ENCODE peak calls at places on chromosomes 5 and 9, in seven cellular contexts. D, C, Q, A, B, R and O are unnamed samples.

GRCh38 chr5:179300834-179301233 is 44.4 kb downstream of the ADAMTS2 start:
- DNase-seq in D (no peak), C (no peak), Q (no peak), A (no peak), B (no peak), R (no peak), O (no peak)

GRCh38 chr5:7317751-7318150 is 78.2 kb upstream of the ADCY2 start:
- DNase-seq in D (no peak), C (no peak), Q (no peak), A (no peak), B (no peak), R (no peak), O (no peak)

GRCh38 chr5:58156354-58156753 is 303.5 kb downstream of the PLK2 start:
- DNase-seq in D (no peak), C (no peak), Q (no peak), A (no peak), B (no peak), R (no peak), O (no peak)

GRCh38 chr9:12853021-12853420 is 78.2 kb downstream of the LURAP1L start:
- DNase-seq in D (no peak), C (no peak), Q (no peak), A (no peak), B (no peak), R (no peak), O (no peak)

GRCh38 chr9:124735121-124735520 is 36.0 kb downstream of the NR6A1 start:
- DNase-seq in D (no peak), C (no peak), Q (no peak), A (no peak), B (no peak), R (no peak), O (no peak)

GRCh38 chr5:145233461-145233860 is 601.7 kb downstream of the PRELID2 start:
- DNase-seq in D (no peak), C (no peak), Q (no peak), A (no peak), B (no peak), R (no peak), O (no peak)

GRCh38 chr9:121354141-121354540 is 15.9 kb downstream of the STOM start:
- DNase-seq in D (no peak), C (no peak), Q (no peak), A (no peak), B (no peak), R (no peak), O (no peak)

GRCh38 chr9:38371495-38371894 is 21.0 kb upstream of the ALDH1B1 start:
- DNase-seq in D (no peak), C (no peak), Q (no peak), A (no peak), B (no peak), R (no peak), O (peak; percentile 34)

GRCh38 chr9:129027685-129028191 is 393 bp downstream of the SH3GLB2 start:
- DNase-seq in D (no peak), C (peak; percentile 9), Q (no peak), A (peak; percentile 31), B (peak; percentile 43), R (no peak), O (no peak)

GRCh38 chr9:90029996-90030395 is 425.2 kb downstream of the GADD45G start:
- DNase-seq in D (no peak), C (no peak), Q (no peak), A (no peak), B (no peak), R (no peak), O (no peak)

GRCh38 chr5:75461679-75462078 is 49.8 kb downstream of the CERT1 start:
- DNase-seq in D (no peak), C (no peak), Q (no peak), A (no peak), B (no peak), R (no peak), O (no peak)